ENCODE peak calls at places on chromosomes 5 and 9, in four cellular contexts. O, P, Q and H are unnamed samples.

GRCh38 chr5:74257645-74258328 is 382.7 kb downstream of the ENC1 start:
- DNase-seq in O (peak; percentile 61), P (no peak), Q (no peak), H (peak; percentile 94)

GRCh38 chr5:55427157-55427556 is 107.6 kb downstream of the PLPP1 start:
- DNase-seq in O (peak; percentile 58), P (no peak), Q (peak; percentile 76), H (peak; percentile 70)

GRCh38 chr9:125428060-125428481 is 166.4 kb downstream of the GAPVD1 start:
- DNase-seq in O (no peak), P (peak; percentile 28), Q (no peak), H (peak; percentile 19)

GRCh38 chr5:20694121-20694520 is 706.1 kb upstream of the CDH18 start:
- DNase-seq in O (peak; percentile 52), P (no peak), Q (peak; percentile 11), H (peak; percentile 19)

GRCh38 chr9:72978724-72979123 is 25.9 kb upstream of the ALDH1A1 start:
- DNase-seq in O (peak; percentile 36), P (no peak), Q (peak; percentile 48), H (peak; percentile 44)

GRCh38 chr5:141393267-141393666 is 834 bp downstream of the PCDHGA8 start:
- DNase-seq in O (no peak), P (no peak), Q (no peak), H (no peak)

GRCh38 chr9:120733190-120733589 is 18.9 kb upstream of the MEGF9 start:
- DNase-seq in O (peak; percentile 38), P (no peak), Q (peak; percentile 60), H (peak; percentile 91)

GRCh38 chr9:127983847-127984289 is 3.1 kb upstream of the EEIG1 start:
- DNase-seq in O (no peak), P (no peak), Q (no peak), H (no peak)

GRCh38 chr5:15285901-15286583 is 213.9 kb upstream of the FBXL7 start:
- DNase-seq in O (peak; percentile 47), P (no peak), Q (peak; percentile 41), H (peak; percentile 90)

GRCh38 chr9:137458194-137459146 is 664 bp downstream of the NSMF start:
- DNase-seq in O (no peak), P (no peak), Q (peak; percentile 40), H (no peak)

GRCh38 chr9:125524522-125524921 is 182.5 kb downstream of the MAPKAP1 start:
- DNase-seq in O (peak; percentile 35), P (no peak), Q (peak; percentile 48), H (peak; percentile 49)

GRCh38 chr9:130782883-130783537 is 52.0 kb upstream of the ABL1 start:
- DNase-seq in O (no peak), P (no peak), Q (no peak), H (peak; percentile 31)

GRCh38 chr5:154723740-154724505 is 31.3 kb upstream of the LARP1 start:
- DNase-seq in O (peak; percentile 41), P (no peak), Q (peak; percentile 16), H (peak; percentile 73)

GRCh38 chr5:145980718-145981117 is 44.3 kb downstream of the SH3RF2 start:
- DNase-seq in O (no peak), P (no peak), Q (no peak), H (no peak)

GRCh38 chr5:128197911-128198522 is 114.5 kb downstream of the SLC12A2 start:
- DNase-seq in O (no peak), P (no peak), Q (no peak), H (no peak)

GRCh38 chr9:88781500-88782391 is 209.5 kb upstream of the S1PR3 start:
- DNase-seq in O (peak; percentile 89), P (no peak), Q (peak; percentile 87), H (peak; percentile 95)

GRCh38 chr5:115317750-115318149 is 21.3 kb upstream of the CCDC112 start:
- DNase-seq in O (no peak), P (no peak), Q (no peak), H (no peak)

GRCh38 chr5:172610643-172611042 is 30.4 kb upstream of the NEURL1B start:
- DNase-seq in O (no peak), P (no peak), Q (no peak), H (no peak)

GRCh38 chr5:177515580-177515979 is 1.2 kb downstream of the DDX41 start:
- DNase-seq in O (no peak), P (no peak), Q (no peak), H (no peak)

GRCh38 chr5:95784514-95785302 is 37.8 kb downstream of the GLRX start:
- DNase-seq in O (no peak), P (no peak), Q (no peak), H (no peak)

GRCh38 chr5:13510616-13511015 is 433.9 kb downstream of the DNAH5 start:
- DNase-seq in O (no peak), P (no peak), Q (no peak), H (no peak)

GRCh38 chr5:146588806-146589355 is 72.9 kb upstream of the GPR151 start:
- DNase-seq in O (no peak), P (no peak), Q (no peak), H (no peak)

GRCh38 chr9:117929873-117930272 is 225.7 kb downstream of the TLR4 start:
- DNase-seq in O (no peak), P (no peak), Q (no peak), H (no peak)

GRCh38 chr5:77211013-77211690 is 672 bp downstream of the PDE8B start:
- DNase-seq in O (no peak), P (no peak), Q (no peak), H (no peak)
- TF ChIP-seq CTCF in O (no peak), P (no peak), Q (no peak), H (no peak)

DNA sequence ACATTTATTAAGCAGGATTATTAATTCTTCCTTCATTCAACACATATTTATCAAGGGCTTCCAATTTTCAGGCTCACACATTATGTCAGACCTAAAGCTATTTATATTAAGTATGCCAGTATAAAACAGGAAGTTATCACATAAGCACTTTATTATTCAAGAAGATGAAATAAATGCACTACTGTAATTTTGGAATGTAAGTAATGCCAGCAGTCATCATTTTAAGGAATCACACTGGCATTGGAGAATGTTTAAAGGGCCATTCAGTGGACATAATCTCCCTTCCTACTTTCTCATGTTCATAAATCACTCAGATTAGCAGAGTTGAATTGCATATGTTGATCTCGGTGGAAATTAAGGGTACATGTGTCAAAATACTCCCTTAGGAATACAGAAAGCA is 164.5 kb downstream of the GIN1 start:
- DNase-seq in O (no peak), P (no peak), Q (no peak), H (no peak)
- H3K4me3 ChIP-seq in O (no peak overlapping the region), P (no peak overlapping the region), Q (no peak overlapping the region), H (no peak overlapping the region)

GRCh38 chr9:81393985-81394811 is 295.1 kb downstream of the TLE1 start:
- DNase-seq in O (peak; percentile 41), P (no peak), Q (no peak), H (no peak)
- TF ChIP-seq CTCF in O (no peak), P (no peak), Q (no peak), H (no peak)

DNA sequence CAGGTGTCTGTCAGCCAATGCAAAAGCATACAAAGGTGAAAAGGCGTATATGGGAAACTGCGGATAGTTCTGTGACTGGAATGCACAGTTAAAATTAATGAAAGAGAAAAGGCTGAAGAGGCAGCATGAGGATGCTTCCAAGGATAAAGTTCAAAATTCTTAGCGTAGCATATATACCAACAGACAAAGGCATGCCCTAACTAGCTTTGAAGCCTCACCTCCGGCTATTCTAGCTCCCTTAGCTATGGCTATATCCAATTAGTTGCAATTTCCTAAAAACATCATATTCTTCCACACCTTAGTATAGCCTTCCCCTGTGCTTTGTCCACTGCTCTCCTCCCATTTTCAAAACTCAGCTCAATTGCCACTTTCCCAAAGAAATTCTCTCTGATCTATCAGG is 1.4 kb upstream of the DNAJA1 start:
- DNase-seq in O (no peak), P (no peak), Q (no peak), H (no peak)
- H3K4me3 ChIP-seq in O (no peak overlapping the region), P (peak overlapping the region; percentile 95), Q (peak overlapping the region; percentile 100), H (peak overlapping the region; percentile 99)

DNA sequence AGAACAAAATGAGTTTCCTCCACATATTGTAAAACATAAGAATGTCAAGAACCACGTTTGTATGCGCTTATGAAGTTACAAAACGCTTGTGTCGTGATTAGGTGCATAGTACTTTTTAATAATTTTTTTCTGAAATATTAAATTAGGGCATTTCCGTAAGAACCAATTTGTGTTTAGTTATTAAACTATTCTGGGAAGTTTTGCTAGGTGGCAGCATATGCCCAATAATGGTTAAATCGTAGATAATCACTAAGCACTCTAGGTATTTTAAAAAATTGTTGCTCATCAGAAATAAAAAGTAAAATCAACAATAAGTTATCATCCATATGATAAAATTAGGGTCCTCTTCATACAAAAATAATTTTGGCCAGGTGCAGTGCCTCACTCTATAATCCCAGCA is 5.4 kb downstream of the SRFBP1 start:
- DNase-seq in O (peak; percentile 74), P (no peak), Q (peak; percentile 69), H (peak; percentile 76)
- TF ChIP-seq CTCF in O (peak; percentile 34), P (peak; percentile 12), Q (peak; percentile 41), H (peak; percentile 40)